ENCODE peak calls at places on chromosomes 4 and X, in ten cellular contexts. J, H, X, K, F, M, R, E, B and C are unnamed samples.

GRCh38 chr4:22287626-22288025 is 228.2 kb downstream of the ADGRA3 start:
- DNase-seq in X (no peak), E (no peak), M (no peak), F (no peak), H (no peak), K (no peak), B (no peak), J (no peak), R (no peak), C (no peak)

GRCh38 chr4:174696657-174697056 is 132.4 kb downstream of the GLRA3 start:
- DNase-seq in R (no peak), X (no peak), K (no peak), M (no peak), F (no peak), B (no peak), J (no peak), E (no peak), H (no peak), C (no peak)

GRCh38 chrX:70292788-70293187 is 2.9 kb downstream of the KIF4A start:
- DNase-seq in J (no peak), X (no peak), R (no peak), H (no peak), B (no peak), M (no peak), E (no peak), F (peak; percentile 26), K (no peak), C (peak; percentile 23)

GRCh38 chr4:85715996-85716737 is 241.2 kb downstream of the ARHGAP24 start:
- DNase-seq in K (no peak), F (peak; percentile 78), H (peak; percentile 66), M (no peak), R (no peak), B (no peak), E (no peak), J (peak; percentile 37), X (no peak), C (no peak)

GRCh38 chrX:136395271-136395670 is 92.5 kb upstream of the BRS3 start:
- DNase-seq in H (no peak), E (no peak), X (peak; percentile 7), F (no peak), R (no peak), M (no peak), K (no peak), B (no peak), J (no peak), C (no peak)

GRCh38 chr4:77701111-77701510 is 95.5 kb downstream of the CXCL13 start:
- DNase-seq in X (no peak), M (no peak), J (no peak), F (no peak), K (no peak), B (no peak), E (no peak), R (no peak), H (no peak), C (no peak)

GRCh38 chr4:87961993-87962791 is 13.3 kb upstream of the SPP1 start:
- DNase-seq in M (no peak), R (no peak), F (peak; percentile 20), X (no peak), H (peak; percentile 75), E (no peak), B (no peak), K (no peak), J (no peak), C (no peak)

GRCh38 chr4:64882311-64883086 is 473.2 kb upstream of the TECRL start:
- DNase-seq in M (no peak), B (no peak), X (no peak), F (no peak), H (no peak), J (no peak), R (no peak), K (no peak), E (no peak), C (no peak)